ENCODE peak calls at places on chromosomes 4 and X, in seven cellular contexts. F, K, H, E, V, Q and J are unnamed samples. For H3K4me1, the result is how much of the 10 kb centered on the place peaks cover.

GRCh38 chrX:72107320-72107719 is 24.4 kb downstream of the RTL5 start:
- DNase-seq in F (no peak), K (no peak), H (no peak), E (no peak), V (peak), Q (no peak), J (peak)

GRCh38 chr4:78776729-78777555 is 792 bp downstream of the BMP2K start:
- DNase-seq in F (peak), K (peak), H (peak), E (peak), V (peak), Q (peak), J (peak)

GRCh38 chr4:10587697-10588096 is 96.9 kb downstream of the CLNK start:
- DNase-seq in F (no peak), K (no peak), H (no peak), E (no peak), V (no peak), Q (no peak), J (no peak)

GRCh38 chr4:143246977-143247376 is 62.3 kb downstream of the USP38 start:
- DNase-seq in F (no peak), K (no peak), H (no peak), E (no peak), V (no peak), Q (no peak), J (no peak)

GRCh38 chrX:49244207-49244606 is 8.9 kb downstream of the CCDC22 start:
- DNase-seq in F (no peak), K (no peak), H (no peak), E (no peak), V (no peak), Q (no peak), J (no peak)

GRCh38 chrX:118347131-118347530 is 1.2 kb downstream of the WDR44 start:
- DNase-seq in F (no peak), K (no peak), H (no peak), E (no peak), V (no peak), Q (no peak), J (peak)

GRCh38 chrX:80014141-80014940 is at the start of gene TBX22:
- DNase-seq in F (no peak), K (no peak), H (no peak), E (no peak), V (peak), Q (no peak), J (no peak)

GRCh38 chr4:124953059-124953850 is 240.7 kb upstream of the ANKRD50 start:
- DNase-seq in F (no peak), K (no peak), H (no peak), E (no peak), V (no peak), Q (no peak), J (no peak)

GRCh38 chr4:153731239-153731638 is 28.6 kb downstream of the RNF175 start:
- DNase-seq in F (no peak), K (no peak), H (no peak), E (no peak), V (no peak), Q (no peak), J (peak)

GRCh38 chr4:42995343-42995944 is 102.9 kb downstream of the GRXCR1 start:
- DNase-seq in F (no peak), K (no peak), H (no peak), E (no peak), V (no peak), Q (no peak), J (peak)

GRCh38 chr4:14787894-14788293 is 214.4 kb upstream of the CPEB2 start:
- DNase-seq in F (no peak), K (no peak), H (peak), E (no peak), V (peak), Q (no peak), J (no peak)

DNA sequence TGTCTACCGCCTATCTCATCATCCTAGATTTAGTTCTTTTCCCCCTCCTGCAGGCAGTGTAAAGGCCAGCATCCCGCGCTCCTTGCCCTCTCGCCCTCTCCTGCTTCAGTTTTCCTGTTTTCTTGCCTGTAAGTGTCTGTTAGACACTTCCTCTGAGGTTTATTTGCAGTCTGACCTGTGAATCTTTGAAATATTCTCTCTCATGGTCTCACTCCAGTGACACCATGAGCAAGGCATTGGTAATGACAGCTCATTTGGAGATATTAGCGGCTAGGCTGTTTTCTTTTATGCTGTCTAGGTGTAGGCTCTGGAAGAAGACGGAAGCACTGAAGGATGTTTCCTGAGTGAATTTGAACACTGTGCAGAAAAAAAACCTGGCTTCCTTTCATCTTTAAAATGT is 179.6 kb downstream of the KDR start:
- DNase-seq in F (no peak), K (no peak), H (no peak), E (no peak), V (no peak), Q (no peak), J (no peak)
- TF ChIP-seq CTCF in F (no peak), K (no peak), H (no peak), E (no peak), V (no peak), Q (no peak), J (no peak)

GRCh38 chr4:121696140-121696640 is 590 bp downstream of the ANXA5 start:
- DNase-seq in F (peak), K (peak), H (peak), E (peak), V (peak), Q (peak), J (peak)

GRCh38 chr4:121697626-121698025 is 846 bp upstream of the ANXA5 start:
- DNase-seq in F (no peak), K (no peak), H (no peak), E (no peak), V (no peak), Q (no peak), J (no peak)

GRCh38 chr4:121701263-121701662 is 4.5 kb upstream of the ANXA5 start:
- DNase-seq in F (no peak), K (no peak), H (no peak), E (no peak), V (no peak), Q (no peak), J (no peak)

GRCh38 chr4:121696641-121697461 is at the start of gene ANXA5:
- DNase-seq in F (peak), K (peak), H (peak), E (peak), V (peak), Q (peak), J (peak)

GRCh38 chr4:121698119-121698732 is 1.4 kb upstream of the ANXA5 start:
- DNase-seq in F (peak), K (peak), H (no peak), E (no peak), V (no peak), Q (no peak), J (no peak)
- H3K27ac ChIP-seq in F (peak), K (no peak), H (no peak), E (peak), V (no peak), Q (no peak), J (no peak)

DNA sequence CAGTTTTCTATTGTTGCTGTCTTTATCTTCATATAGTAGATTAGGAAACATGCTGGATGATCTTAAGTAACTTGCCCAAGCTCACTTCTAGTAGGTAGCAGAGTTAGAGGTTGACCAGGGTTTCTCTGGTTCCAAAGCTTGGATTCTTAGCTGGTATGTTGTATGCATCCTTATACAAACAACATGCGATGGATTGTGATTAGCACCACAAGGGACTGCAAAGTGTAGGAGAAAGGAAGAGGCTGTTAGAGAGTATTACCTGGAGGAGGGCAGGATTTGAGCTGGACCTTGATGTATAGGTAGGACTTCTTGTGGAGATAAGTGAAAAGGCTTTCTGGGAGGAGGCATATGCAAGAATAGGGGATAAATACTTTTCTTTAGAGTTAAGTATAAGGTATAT is 5.6 kb downstream of the STIM2 start:
- DNase-seq in F (no peak), K (no peak), H (no peak), E (no peak), V (no peak), Q (no peak), J (no peak)
- H3K4me1 ChIP-seq in F (under half), K (under half), H (under half), E (under half), V (under half), Q (half or more), J (under half)

DNA sequence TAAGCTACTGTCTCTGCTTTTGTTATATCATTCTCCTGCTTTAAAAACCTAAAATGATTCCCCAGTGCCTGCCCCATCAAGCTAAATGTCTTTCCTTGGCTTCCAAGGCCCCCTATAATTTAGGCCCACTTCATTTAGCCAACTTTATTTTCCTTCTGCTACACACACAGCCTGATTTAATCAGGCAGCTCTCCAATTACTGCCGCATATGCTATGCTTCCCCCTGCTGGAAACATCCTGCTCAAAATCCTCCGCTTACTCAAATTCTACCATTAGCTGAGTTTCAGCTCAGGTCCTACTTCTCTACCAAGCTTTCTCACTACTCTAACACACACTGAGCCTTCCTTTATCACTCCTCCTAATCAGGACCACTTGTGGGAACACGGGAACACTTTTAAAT is 17.0 kb downstream of the LAMP2 start:
- DNase-seq in F (no peak), K (no peak), H (peak), E (no peak), V (no peak), Q (no peak), J (no peak)
- TF ChIP-seq CTCF in F (peak), K (peak), H (peak), E (no peak), V (no peak), Q (no peak), J (peak)

GRCh38 chrX:13937370-13938052 is 92.2 kb downstream of the GEMIN8 start:
- DNase-seq in F (no peak), K (no peak), H (no peak), E (no peak), V (no peak), Q (no peak), J (no peak)
- H3K27ac ChIP-seq in F (no peak), K (no peak), H (peak), E (no peak), V (peak), Q (no peak), J (no peak)

GRCh38 chrX:34886011-34886410 is 56.6 kb upstream of the FAM47B start:
- DNase-seq in F (no peak), K (no peak), H (no peak), E (no peak), V (no peak), Q (no peak), J (no peak)
- H3K4me1 ChIP-seq in F (under half), K (under half), H (under half), E (under half), V (under half), Q (under half), J (under half)